ENCODE peak calls at places on chromosomes 13 and 19, in ten cellular contexts. One of them, this sample, is unnamed.

GRCh38 chr19:39362682-39363657 is 20.7 kb downstream of the SAMD4B start:
- DNase-seq in kidney glomerular epithelial cell: peak; percentile 51
- DNase-seq in fibroblast of the conjunctiva: peak; percentile 83
- DNase-seq in NCI-H2107: no peak
- DNase-seq in cardiac muscle cell: peak; percentile 51
- DNase-seq in kidney epithelial cell: peak; percentile 45
- DNase-seq in C1 segment of cervical spinal cord: no peak
- DNase-seq in stimulated activated CD4-positive, alpha-beta T cell treated with anti-CD3 and anti-CD28 coated beads, Interleukin-4, amount 100 ng/mL, for 48 hours: no peak
- DNase-seq in CD8-positive, alpha-beta memory T cell: no peak
- DNase-seq in naive thymus-derived CD4-positive, alpha-beta T cell: no peak
- DNase-seq in this sample: peak; percentile 35

GRCh38 chr19:10069046-10069445 is 17.1 kb upstream of the SHFL start:
- DNase-seq in fibroblast of the conjunctiva: no peak
- DNase-seq in CD8-positive, alpha-beta memory T cell: no peak
- DNase-seq in naive thymus-derived CD4-positive, alpha-beta T cell: no peak
- DNase-seq in NCI-H2107: no peak
- DNase-seq in cardiac muscle cell: no peak
- DNase-seq in stimulated activated CD4-positive, alpha-beta T cell treated with anti-CD3 and anti-CD28 coated beads, Interleukin-4, amount 100 ng/mL, for 48 hours: no peak
- DNase-seq in kidney epithelial cell: no peak
- DNase-seq in C1 segment of cervical spinal cord: no peak
- DNase-seq in kidney glomerular epithelial cell: no peak
- DNase-seq in this sample: peak; percentile 17

GRCh38 chr13:98984983-98985382 is 7.1 kb upstream of the DOCK9 start:
- DNase-seq in fibroblast of the conjunctiva: no peak
- DNase-seq in kidney glomerular epithelial cell: no peak
- DNase-seq in cardiac muscle cell: no peak
- DNase-seq in kidney epithelial cell: no peak
- DNase-seq in CD8-positive, alpha-beta memory T cell: no peak
- DNase-seq in stimulated activated CD4-positive, alpha-beta T cell treated with anti-CD3 and anti-CD28 coated beads, Interleukin-4, amount 100 ng/mL, for 48 hours: no peak
- DNase-seq in C1 segment of cervical spinal cord: no peak
- DNase-seq in NCI-H2107: no peak
- DNase-seq in naive thymus-derived CD4-positive, alpha-beta T cell: no peak
- DNase-seq in this sample: no peak

GRCh38 chr13:59533561-59534337 is 630.0 kb downstream of the DIAPH3 start:
- DNase-seq in kidney epithelial cell: peak; percentile 39
- DNase-seq in naive thymus-derived CD4-positive, alpha-beta T cell: no peak
- DNase-seq in fibroblast of the conjunctiva: no peak
- DNase-seq in CD8-positive, alpha-beta memory T cell: no peak
- DNase-seq in stimulated activated CD4-positive, alpha-beta T cell treated with anti-CD3 and anti-CD28 coated beads, Interleukin-4, amount 100 ng/mL, for 48 hours: no peak
- DNase-seq in NCI-H2107: no peak
- DNase-seq in kidney glomerular epithelial cell: peak; percentile 66
- DNase-seq in cardiac muscle cell: no peak
- DNase-seq in C1 segment of cervical spinal cord: no peak
- DNase-seq in this sample: peak; percentile 13

GRCh38 chr19:33804021-33804799 is 7.5 kb downstream of the KCTD15 start:
- DNase-seq in kidney glomerular epithelial cell: no peak
- DNase-seq in CD8-positive, alpha-beta memory T cell: no peak
- DNase-seq in naive thymus-derived CD4-positive, alpha-beta T cell: no peak
- DNase-seq in stimulated activated CD4-positive, alpha-beta T cell treated with anti-CD3 and anti-CD28 coated beads, Interleukin-4, amount 100 ng/mL, for 48 hours: no peak
- DNase-seq in fibroblast of the conjunctiva: no peak
- DNase-seq in NCI-H2107: no peak
- DNase-seq in C1 segment of cervical spinal cord: peak; percentile 18
- DNase-seq in kidney epithelial cell: no peak
- DNase-seq in cardiac muscle cell: peak; percentile 80
- DNase-seq in this sample: peak; percentile 81

GRCh38 chr13:65926750-65927171 is 1303.4 kb downstream of the PCDH9 start:
- DNase-seq in cardiac muscle cell: peak; percentile 37
- DNase-seq in C1 segment of cervical spinal cord: no peak
- DNase-seq in naive thymus-derived CD4-positive, alpha-beta T cell: no peak
- DNase-seq in CD8-positive, alpha-beta memory T cell: no peak
- DNase-seq in kidney epithelial cell: no peak
- DNase-seq in NCI-H2107: no peak
- DNase-seq in kidney glomerular epithelial cell: no peak
- DNase-seq in stimulated activated CD4-positive, alpha-beta T cell treated with anti-CD3 and anti-CD28 coated beads, Interleukin-4, amount 100 ng/mL, for 48 hours: no peak
- DNase-seq in fibroblast of the conjunctiva: no peak
- DNase-seq in this sample: no peak

GRCh38 chr13:106110241-106110855 is 425.1 kb downstream of the EFNB2 start:
- DNase-seq in naive thymus-derived CD4-positive, alpha-beta T cell: no peak
- DNase-seq in CD8-positive, alpha-beta memory T cell: no peak
- DNase-seq in C1 segment of cervical spinal cord: no peak
- DNase-seq in fibroblast of the conjunctiva: no peak
- DNase-seq in kidney epithelial cell: no peak
- DNase-seq in cardiac muscle cell: no peak
- DNase-seq in stimulated activated CD4-positive, alpha-beta T cell treated with anti-CD3 and anti-CD28 coated beads, Interleukin-4, amount 100 ng/mL, for 48 hours: no peak
- DNase-seq in NCI-H2107: no peak
- DNase-seq in kidney glomerular epithelial cell: no peak
- DNase-seq in this sample: no peak

GRCh38 chr13:101917475-101917810 is 465.0 kb downstream of the ITGBL1 start:
- DNase-seq in naive thymus-derived CD4-positive, alpha-beta T cell: no peak
- DNase-seq in C1 segment of cervical spinal cord: no peak
- DNase-seq in kidney glomerular epithelial cell: no peak
- DNase-seq in stimulated activated CD4-positive, alpha-beta T cell treated with anti-CD3 and anti-CD28 coated beads, Interleukin-4, amount 100 ng/mL, for 48 hours: no peak
- DNase-seq in CD8-positive, alpha-beta memory T cell: no peak
- DNase-seq in cardiac muscle cell: no peak
- DNase-seq in NCI-H2107: no peak
- DNase-seq in kidney epithelial cell: no peak
- DNase-seq in fibroblast of the conjunctiva: no peak
- DNase-seq in this sample: no peak

GRCh38 chr13:51811920-51812328 is 8.0 kb upstream of the DHRS12 start:
- DNase-seq in stimulated activated CD4-positive, alpha-beta T cell treated with anti-CD3 and anti-CD28 coated beads, Interleukin-4, amount 100 ng/mL, for 48 hours: no peak
- DNase-seq in kidney epithelial cell: no peak
- DNase-seq in cardiac muscle cell: no peak
- DNase-seq in C1 segment of cervical spinal cord: no peak
- DNase-seq in naive thymus-derived CD4-positive, alpha-beta T cell: no peak
- DNase-seq in fibroblast of the conjunctiva: no peak
- DNase-seq in NCI-H2107: no peak
- DNase-seq in kidney glomerular epithelial cell: peak; percentile 7
- DNase-seq in CD8-positive, alpha-beta memory T cell: no peak
- DNase-seq in this sample: no peak

GRCh38 chr13:106274551-106275208 is 260.8 kb downstream of the EFNB2 start:
- DNase-seq in cardiac muscle cell: no peak
- DNase-seq in kidney epithelial cell: no peak
- DNase-seq in stimulated activated CD4-positive, alpha-beta T cell treated with anti-CD3 and anti-CD28 coated beads, Interleukin-4, amount 100 ng/mL, for 48 hours: no peak
- DNase-seq in C1 segment of cervical spinal cord: no peak
- DNase-seq in kidney glomerular epithelial cell: no peak
- DNase-seq in naive thymus-derived CD4-positive, alpha-beta T cell: no peak
- DNase-seq in CD8-positive, alpha-beta memory T cell: no peak
- DNase-seq in NCI-H2107: no peak
- DNase-seq in fibroblast of the conjunctiva: no peak
- DNase-seq in this sample: peak; percentile 69

GRCh38 chr13:33744589-33745369 is 73.2 kb upstream of the RFC3 start:
- DNase-seq in CD8-positive, alpha-beta memory T cell: no peak
- DNase-seq in naive thymus-derived CD4-positive, alpha-beta T cell: no peak
- DNase-seq in kidney glomerular epithelial cell: no peak
- DNase-seq in fibroblast of the conjunctiva: no peak
- DNase-seq in kidney epithelial cell: no peak
- DNase-seq in stimulated activated CD4-positive, alpha-beta T cell treated with anti-CD3 and anti-CD28 coated beads, Interleukin-4, amount 100 ng/mL, for 48 hours: no peak
- DNase-seq in cardiac muscle cell: peak; percentile 29
- DNase-seq in NCI-H2107: no peak
- DNase-seq in C1 segment of cervical spinal cord: no peak
- DNase-seq in this sample: no peak

GRCh38 chr13:106491928-106492327 is 43.5 kb downstream of the EFNB2 start:
- DNase-seq in fibroblast of the conjunctiva: no peak
- DNase-seq in stimulated activated CD4-positive, alpha-beta T cell treated with anti-CD3 and anti-CD28 coated beads, Interleukin-4, amount 100 ng/mL, for 48 hours: no peak
- DNase-seq in C1 segment of cervical spinal cord: peak; percentile 46
- DNase-seq in kidney epithelial cell: no peak
- DNase-seq in CD8-positive, alpha-beta memory T cell: no peak
- DNase-seq in NCI-H2107: no peak
- DNase-seq in naive thymus-derived CD4-positive, alpha-beta T cell: no peak
- DNase-seq in cardiac muscle cell: no peak
- DNase-seq in kidney glomerular epithelial cell: no peak
- DNase-seq in this sample: no peak

GRCh38 chr19:37867831-37868230 is 38.6 kb downstream of the WDR87 start:
- DNase-seq in NCI-H2107: no peak
- DNase-seq in stimulated activated CD4-positive, alpha-beta T cell treated with anti-CD3 and anti-CD28 coated beads, Interleukin-4, amount 100 ng/mL, for 48 hours: no peak
- DNase-seq in kidney glomerular epithelial cell: no peak
- DNase-seq in naive thymus-derived CD4-positive, alpha-beta T cell: no peak
- DNase-seq in C1 segment of cervical spinal cord: no peak
- DNase-seq in fibroblast of the conjunctiva: peak; percentile 10
- DNase-seq in CD8-positive, alpha-beta memory T cell: no peak
- DNase-seq in cardiac muscle cell: peak; percentile 20
- DNase-seq in kidney epithelial cell: no peak
- DNase-seq in this sample: peak; percentile 84

GRCh38 chr19:47331931-47332547 is at the start of gene C5AR2:
- DNase-seq in kidney epithelial cell: no peak
- DNase-seq in kidney glomerular epithelial cell: no peak
- DNase-seq in CD8-positive, alpha-beta memory T cell: no peak
- DNase-seq in stimulated activated CD4-positive, alpha-beta T cell treated with anti-CD3 and anti-CD28 coated beads, Interleukin-4, amount 100 ng/mL, for 48 hours: no peak
- DNase-seq in cardiac muscle cell: no peak
- DNase-seq in fibroblast of the conjunctiva: no peak
- DNase-seq in naive thymus-derived CD4-positive, alpha-beta T cell: no peak
- DNase-seq in C1 segment of cervical spinal cord: no peak
- DNase-seq in NCI-H2107: no peak
- DNase-seq in this sample: no peak

GRCh38 chr19:15091918-15092753 is 10.1 kb downstream of the OR1I1 start:
- DNase-seq in NCI-H2107: no peak
- DNase-seq in naive thymus-derived CD4-positive, alpha-beta T cell: no peak
- DNase-seq in kidney epithelial cell: no peak
- DNase-seq in kidney glomerular epithelial cell: peak; percentile 64
- DNase-seq in stimulated activated CD4-positive, alpha-beta T cell treated with anti-CD3 and anti-CD28 coated beads, Interleukin-4, amount 100 ng/mL, for 48 hours: no peak
- DNase-seq in CD8-positive, alpha-beta memory T cell: peak; percentile 58
- DNase-seq in C1 segment of cervical spinal cord: no peak
- DNase-seq in fibroblast of the conjunctiva: peak; percentile 63
- DNase-seq in cardiac muscle cell: peak; percentile 81
- DNase-seq in this sample: peak; percentile 35

GRCh38 chr19:28862238-28862637 is 350.7 kb downstream of the UQCRFS1 start:
- DNase-seq in CD8-positive, alpha-beta memory T cell: no peak
- DNase-seq in NCI-H2107: no peak
- DNase-seq in C1 segment of cervical spinal cord: no peak
- DNase-seq in kidney glomerular epithelial cell: peak; percentile 25
- DNase-seq in fibroblast of the conjunctiva: no peak
- DNase-seq in kidney epithelial cell: no peak
- DNase-seq in stimulated activated CD4-positive, alpha-beta T cell treated with anti-CD3 and anti-CD28 coated beads, Interleukin-4, amount 100 ng/mL, for 48 hours: no peak
- DNase-seq in cardiac muscle cell: no peak
- DNase-seq in naive thymus-derived CD4-positive, alpha-beta T cell: no peak
- DNase-seq in this sample: no peak

GRCh38 chr13:37984357-37984756 is 114.8 kb upstream of the TRPC4 start:
- DNase-seq in kidney glomerular epithelial cell: no peak
- DNase-seq in stimulated activated CD4-positive, alpha-beta T cell treated with anti-CD3 and anti-CD28 coated beads, Interleukin-4, amount 100 ng/mL, for 48 hours: no peak
- DNase-seq in naive thymus-derived CD4-positive, alpha-beta T cell: no peak
- DNase-seq in fibroblast of the conjunctiva: no peak
- DNase-seq in NCI-H2107: no peak
- DNase-seq in cardiac muscle cell: no peak
- DNase-seq in C1 segment of cervical spinal cord: no peak
- DNase-seq in kidney epithelial cell: no peak
- DNase-seq in CD8-positive, alpha-beta memory T cell: no peak
- DNase-seq in this sample: no peak

GRCh38 chr19:35986664-35987570 is 8.1 kb upstream of the SDHAF1 start:
- DNase-seq in stimulated activated CD4-positive, alpha-beta T cell treated with anti-CD3 and anti-CD28 coated beads, Interleukin-4, amount 100 ng/mL, for 48 hours: peak; percentile 24
- DNase-seq in naive thymus-derived CD4-positive, alpha-beta T cell: peak; percentile 29
- DNase-seq in CD8-positive, alpha-beta memory T cell: no peak
- DNase-seq in kidney glomerular epithelial cell: no peak
- DNase-seq in fibroblast of the conjunctiva: no peak
- DNase-seq in C1 segment of cervical spinal cord: peak; percentile 38
- DNase-seq in NCI-H2107: no peak
- DNase-seq in cardiac muscle cell: no peak
- DNase-seq in kidney epithelial cell: no peak
- DNase-seq in this sample: no peak

GRCh38 chr19:18839465-18840287 is 7.9 kb downstream of the UPF1 start:
- DNase-seq in naive thymus-derived CD4-positive, alpha-beta T cell: no peak
- DNase-seq in fibroblast of the conjunctiva: no peak
- DNase-seq in NCI-H2107: no peak
- DNase-seq in C1 segment of cervical spinal cord: no peak
- DNase-seq in CD8-positive, alpha-beta memory T cell: no peak
- DNase-seq in stimulated activated CD4-positive, alpha-beta T cell treated with anti-CD3 and anti-CD28 coated beads, Interleukin-4, amount 100 ng/mL, for 48 hours: no peak
- DNase-seq in kidney glomerular epithelial cell: no peak
- DNase-seq in cardiac muscle cell: no peak
- DNase-seq in kidney epithelial cell: no peak
- DNase-seq in this sample: no peak

GRCh38 chr13:42746846-42747245 is 34.5 kb upstream of the FAM216B start:
- DNase-seq in C1 segment of cervical spinal cord: no peak
- DNase-seq in kidney epithelial cell: no peak
- DNase-seq in CD8-positive, alpha-beta memory T cell: no peak
- DNase-seq in kidney glomerular epithelial cell: no peak
- DNase-seq in naive thymus-derived CD4-positive, alpha-beta T cell: no peak
- DNase-seq in fibroblast of the conjunctiva: no peak
- DNase-seq in cardiac muscle cell: no peak
- DNase-seq in stimulated activated CD4-positive, alpha-beta T cell treated with anti-CD3 and anti-CD28 coated beads, Interleukin-4, amount 100 ng/mL, for 48 hours: no peak
- DNase-seq in NCI-H2107: no peak
- DNase-seq in this sample: no peak

GRCh38 chr19:36771275-36772231 is 1.1 kb downstream of the ZNF850 start:
- DNase-seq in kidney glomerular epithelial cell: peak; percentile 53
- DNase-seq in cardiac muscle cell: peak; percentile 97
- DNase-seq in C1 segment of cervical spinal cord: no peak
- DNase-seq in stimulated activated CD4-positive, alpha-beta T cell treated with anti-CD3 and anti-CD28 coated beads, Interleukin-4, amount 100 ng/mL, for 48 hours: peak; percentile 41
- DNase-seq in naive thymus-derived CD4-positive, alpha-beta T cell: peak; percentile 32
- DNase-seq in NCI-H2107: peak; percentile 2
- DNase-seq in CD8-positive, alpha-beta memory T cell: no peak
- DNase-seq in fibroblast of the conjunctiva: peak; percentile 71
- DNase-seq in kidney epithelial cell: peak; percentile 39
- DNase-seq in this sample: peak; percentile 53

GRCh38 chr19:50478901-50479715 is 2.5 kb upstream of the GARIN5A start:
- DNase-seq in CD8-positive, alpha-beta memory T cell: no peak
- DNase-seq in C1 segment of cervical spinal cord: no peak
- DNase-seq in fibroblast of the conjunctiva: no peak
- DNase-seq in naive thymus-derived CD4-positive, alpha-beta T cell: no peak
- DNase-seq in cardiac muscle cell: peak; percentile 49
- DNase-seq in NCI-H2107: no peak
- DNase-seq in stimulated activated CD4-positive, alpha-beta T cell treated with anti-CD3 and anti-CD28 coated beads, Interleukin-4, amount 100 ng/mL, for 48 hours: no peak
- DNase-seq in kidney epithelial cell: no peak
- DNase-seq in kidney glomerular epithelial cell: no peak
- DNase-seq in this sample: no peak

GRCh38 chr19:39188960-39189359 is 7.8 kb upstream of the NCCRP1 start:
- DNase-seq in naive thymus-derived CD4-positive, alpha-beta T cell: no peak
- DNase-seq in CD8-positive, alpha-beta memory T cell: no peak
- DNase-seq in kidney glomerular epithelial cell: no peak
- DNase-seq in C1 segment of cervical spinal cord: no peak
- DNase-seq in fibroblast of the conjunctiva: no peak
- DNase-seq in kidney epithelial cell: no peak
- DNase-seq in cardiac muscle cell: no peak
- DNase-seq in NCI-H2107: no peak
- DNase-seq in stimulated activated CD4-positive, alpha-beta T cell treated with anti-CD3 and anti-CD28 coated beads, Interleukin-4, amount 100 ng/mL, for 48 hours: no peak
- DNase-seq in this sample: no peak

GRCh38 chr19:53555352-53555751 is 17.4 kb downstream of the ZNF331 start:
- DNase-seq in naive thymus-derived CD4-positive, alpha-beta T cell: no peak
- DNase-seq in kidney glomerular epithelial cell: no peak
- DNase-seq in stimulated activated CD4-positive, alpha-beta T cell treated with anti-CD3 and anti-CD28 coated beads, Interleukin-4, amount 100 ng/mL, for 48 hours: no peak
- DNase-seq in cardiac muscle cell: no peak
- DNase-seq in CD8-positive, alpha-beta memory T cell: no peak
- DNase-seq in fibroblast of the conjunctiva: no peak
- DNase-seq in C1 segment of cervical spinal cord: no peak
- DNase-seq in kidney epithelial cell: no peak
- DNase-seq in NCI-H2107: no peak
- DNase-seq in this sample: no peak

This sample was measured in foreskin keratinocyte.